ENCODE peak calls at places on chromosomes 1 and 21, in nine cellular contexts. Q is A549; P is Right ventricle myocardium inferior; U is naive thymus-derived CD8-positive, alpha-beta T cell; D is heart right ventricle; F is pancreas; T is left lobe of liver; N is activated naive CD4-positive, alpha-beta T cell treated with anti-CD3 and anti-CD28 coated beads, Interleukin-2, amount 50 U/mL, for 72 hours; K is aorta. Y is an unnamed sample.

GRCh38 chr1:213996320-213997022 is 8.7 kb downstream of the PROX1 start:
- ATAC-seq in P (peak; percentile 63), T (peak; percentile 31), K (no peak), D (peak; percentile 51), U (no peak), N (no peak), Q (no peak), F (no peak), Y (no peak)

GRCh38 chr1:36080801-36081200 is 3.1 kb upstream of the TEKT2 start:
- ATAC-seq in U (no peak), K (no peak), T (no peak), N (no peak), P (no peak), F (no peak), Q (no peak), D (no peak), Y (no peak)

GRCh38 chr1:205663286-205663994 is 16.9 kb downstream of the SLC45A3 start:
- ATAC-seq in K (no peak), T (no peak), U (no peak), F (peak; percentile 6), P (no peak), Q (no peak), D (no peak), N (no peak), Y (no peak)

GRCh38 chr21:34536311-34536710 is 24.3 kb upstream of the KCNE1 start:
- ATAC-seq in K (no peak), P (no peak), F (no peak), U (no peak), Q (no peak), N (no peak), T (no peak), D (no peak), Y (no peak)

GRCh38 chr1:15739745-15740144 is 2.6 kb upstream of the TMEM82 start:
- ATAC-seq in N (peak; percentile 23), Q (peak; percentile 16), K (no peak), U (no peak), D (no peak), F (no peak), T (no peak), P (no peak), Y (no peak)

GRCh38 chr21:25188639-25189038 is 418.6 kb downstream of the MRPL39 start:
- ATAC-seq in Q (no peak), D (no peak), T (peak; percentile 69), P (no peak), K (no peak), F (no peak), U (no peak), N (peak; percentile 81), Y (no peak)

GRCh38 chr1:170664828-170665617 is 1.1 kb downstream of the PRRX1 start:
- ATAC-seq in K (peak; percentile 69), P (peak; percentile 67), N (peak; percentile 58), U (no peak), Q (peak; percentile 85), F (peak; percentile 78), D (peak; percentile 52), T (peak; percentile 72), Y (peak; percentile 53)

GRCh38 chr1:162323023-162323422 is 53.6 kb downstream of the SPATA46 start:
- ATAC-seq in D (no peak), N (no peak), P (no peak), F (no peak), Q (no peak), T (no peak), K (no peak), U (no peak), Y (no peak)

GRCh38 chr1:85091647-85092295 is 43.5 kb upstream of the MCOLN3 start:
- ATAC-seq in U (peak; percentile 14), F (no peak), N (peak; percentile 91), Q (no peak), K (no peak), D (no peak), T (no peak), P (no peak), Y (peak; percentile 66)

GRCh38 chr21:18168108-18168507 is 76.5 kb upstream of the CHODL start:
- ATAC-seq in U (no peak), K (no peak), T (no peak), N (no peak), F (no peak), Q (no peak), P (no peak), D (no peak), Y (peak; percentile 64)

GRCh38 chr1:225845633-225846259 is 35.8 kb downstream of the EPHX1 start:
- ATAC-seq in D (peak; percentile 80), K (peak; percentile 89), P (peak; percentile 83), N (peak; percentile 47), T (peak; percentile 46), Q (peak; percentile 88), F (peak; percentile 74), U (no peak), Y (peak; percentile 86)

GRCh38 chr1:14404847-14405246 is 193.6 kb upstream of the KAZN start:
- ATAC-seq in U (no peak), Q (no peak), N (no peak), T (no peak), K (no peak), D (no peak), P (no peak), F (no peak), Y (no peak)

GRCh38 chr1:65066379-65066765 is 81.6 kb upstream of the AK4 start:
- ATAC-seq in T (no peak), Q (no peak), P (peak; percentile 11), U (no peak), N (no peak), K (no peak), D (no peak), F (no peak), Y (no peak)

GRCh38 chr1:15459771-15460719 is 3.5 kb downstream of the CELA2A start:
- ATAC-seq in N (no peak), Q (no peak), K (no peak), F (peak; percentile 11), P (no peak), U (no peak), D (no peak), T (no peak), Y (no peak)

GRCh38 chr1:239233626-239234025 is 152.7 kb upstream of the CHRM3 start:
- ATAC-seq in D (no peak), N (no peak), K (no peak), F (no peak), T (peak; percentile 72), P (no peak), Q (no peak), U (no peak), Y (no peak)

GRCh38 chr1:27980216-27980820 is 20.5 kb downstream of the XKR8 start:
- ATAC-seq in F (no peak), Q (no peak), D (no peak), P (no peak), T (no peak), U (no peak), N (no peak), K (no peak), Y (no peak)